ENCODE peak calls at places on chromosome 20, in six cellular contexts. V is GM12878, N is SK-N-SH, S is H1, P is K562, F is HepG2. G is an unnamed sample.

GRCh38 chr20:43477193-43477592 is 19.5 kb downstream of the SRSF6 start:
- DNase-seq in V (no peak), N (no peak), S (no peak), P (no peak), F (no peak), G (no peak)

GRCh38 chr20:41654292-41654691 is 36.1 kb upstream of the CHD6 start:
- DNase-seq in V (no peak), N (no peak), S (no peak), P (no peak), F (no peak), G (no peak)

GRCh38 chr20:31595654-31596411 is 9.3 kb upstream of the ID1 start:
- DNase-seq in V (no peak), N (peak), S (peak), P (peak), F (peak), G (no peak)

GRCh38 chr20:45365444-45365970 is 2.6 kb downstream of the SYS1 start:
- DNase-seq in V (no peak), N (no peak), S (no peak), P (no peak), F (no peak), G (no peak)

GRCh38 chr20:48153523-48153922 is 368.2 kb upstream of the SULF2 start:
- DNase-seq in V (no peak), N (no peak), S (no peak), P (no peak), F (no peak), G (no peak)

GRCh38 chr20:34997171-34997570 is 41.5 kb downstream of the MYH7B start:
- DNase-seq in V (no peak), N (no peak), S (no peak), P (no peak), F (no peak), G (no peak)

GRCh38 chr20:36555248-36555647 is 13.9 kb downstream of the MYL9 start:
- DNase-seq in V (no peak), N (no peak), S (no peak), P (no peak), F (no peak), G (no peak)

GRCh38 chr20:50130995-50131394 is 18.0 kb upstream of the UBE2V1 start:
- DNase-seq in V (no peak), N (no peak), S (no peak), P (no peak), F (no peak), G (no peak)

GRCh38 chr20:43558412-43559146 is at the start of gene SGK2:
- DNase-seq in V (no peak), N (no peak), S (no peak), P (peak), F (peak), G (no peak)

GRCh38 chr20:32941155-32941885 is 62.9 kb downstream of the SUN5 start:
- DNase-seq in V (no peak), N (no peak), S (no peak), P (no peak), F (no peak), G (peak)

GRCh38 chr20:57398231-57398821 is 7.1 kb downstream of the RBM38 start:
- DNase-seq in V (peak), N (no peak), S (no peak), P (no peak), F (no peak), G (no peak)

GRCh38 chr20:61185841-61186601 is 66.0 kb upstream of the CDH4 start:
- DNase-seq in V (no peak), N (no peak), S (no peak), P (no peak), F (no peak), G (peak)

GRCh38 chr20:36585410-36586125 is 12.2 kb downstream of the TGIF2 start:
- DNase-seq in V (no peak), N (no peak), S (peak), P (no peak), F (no peak), G (no peak)

GRCh38 chr20:36214684-36215256 is 21.5 kb upstream of the AAR2 start:
- DNase-seq in V (no peak), N (peak), S (no peak), P (peak), F (peak), G (peak)

GRCh38 chr20:63829943-63830820 is 882 bp downstream of the ZBTB46 start:
- DNase-seq in V (no peak), N (peak), S (no peak), P (no peak), F (no peak), G (no peak)

GRCh38 chr20:22617160-22617559 is 32.8 kb upstream of the FOXA2 start:
- DNase-seq in V (no peak), N (no peak), S (peak), P (peak), F (peak), G (no peak)

GRCh38 chr20:31838646-31839292 is 6.6 kb downstream of the FOXS1 start:
- DNase-seq in V (no peak), N (no peak), S (no peak), P (peak), F (no peak), G (no peak)

GRCh38 chr20:60950547-60950946 is 301.5 kb upstream of the CDH4 start:
- DNase-seq in V (no peak), N (no peak), S (no peak), P (no peak), F (no peak), G (no peak)

GRCh38 chr20:33767739-33768138 is 35.9 kb downstream of the ZNF341 start:
- DNase-seq in V (no peak), N (no peak), S (no peak), P (no peak), F (no peak), G (no peak)

GRCh38 chr20:57445298-57445697 is 54.1 kb downstream of the RBM38 start:
- DNase-seq in V (no peak), N (no peak), S (no peak), P (no peak), F (no peak), G (no peak)

GRCh38 chr20:11403711-11404110 is 514.0 kb upstream of the BTBD3 start:
- DNase-seq in V (no peak), N (no peak), S (no peak), P (no peak), F (no peak), G (no peak)

GRCh38 chr20:32580608-32580969 is 4.5 kb downstream of the NOL4L start:
- DNase-seq in V (no peak), N (no peak), S (no peak), P (no peak), F (no peak), G (no peak)

GRCh38 chr20:48832423-48832735 is 4.6 kb upstream of the PREX1 start:
- DNase-seq in V (no peak), N (no peak), S (no peak), P (no peak), F (no peak), G (peak)

GRCh38 chr20:30811896-30812671 is 445.4 kb upstream of the DEFB115 start:
- DNase-seq in V (peak), N (peak), S (peak), P (peak), F (no peak), G (peak)

GRCh38 chr20:41746635-41747034 is 128.5 kb upstream of the CHD6 start:
- DNase-seq in V (no peak), N (no peak), S (no peak), P (no peak), F (no peak), G (no peak)

GRCh38 chr20:53947501-53948195 is 122.7 kb downstream of the BCAS1 start:
- DNase-seq in V (no peak), N (no peak), S (peak), P (no peak), F (no peak), G (no peak)

GRCh38 chr20:38790210-38791053 is 15.1 kb upstream of the PPP1R16B start:
- DNase-seq in V (no peak), N (peak), S (no peak), P (peak), F (peak), G (peak)

GRCh38 chr20:5372371-5372770 is 55.6 kb upstream of the PROKR2 start:
- DNase-seq in V (no peak), N (no peak), S (no peak), P (no peak), F (no peak), G (no peak)

GRCh38 chr20:36861875-36862801 is 13.8 kb upstream of the TLDC2 start:
- DNase-seq in V (no peak), N (peak), S (peak), P (peak), F (peak), G (no peak)

GRCh38 chr20:38130687-38131587 is 34.1 kb downstream of the TGM2 start:
- DNase-seq in V (no peak), N (no peak), S (no peak), P (no peak), F (no peak), G (no peak)

GRCh38 chr20:21505161-21505809 is 8.6 kb downstream of the NKX2-2 start:
- DNase-seq in V (no peak), N (peak), S (peak), P (peak), F (peak), G (no peak)

GRCh38 chr20:14418441-14418840 is 81.0 kb upstream of the FLRT3 start:
- DNase-seq in V (no peak), N (no peak), S (no peak), P (no peak), F (no peak), G (no peak)

GRCh38 chr20:61448396-61448795 is 196.3 kb downstream of the CDH4 start:
- DNase-seq in V (no peak), N (no peak), S (no peak), P (no peak), F (no peak), G (no peak)

GRCh38 chr20:34540596-34541263 is 17.8 kb upstream of the MAP1LC3A start:
- DNase-seq in V (no peak), N (no peak), S (no peak), P (no peak), F (no peak), G (no peak)

GRCh38 chr20:4795394-4795793 is 73.7 kb downstream of the PRND start:
- DNase-seq in V (no peak), N (no peak), S (no peak), P (peak), F (peak), G (peak)

GRCh38 chr20:58984691-58985090 is 3.6 kb downstream of the NELFCD start:
- DNase-seq in V (no peak), N (no peak), S (no peak), P (no peak), F (no peak), G (no peak)

GRCh38 chr20:58986968-58987517 is 6.0 kb downstream of the NELFCD start:
- DNase-seq in V (no peak), N (peak), S (no peak), P (no peak), F (no peak), G (no peak)

GRCh38 chr20:58987790-58988564 is 6.9 kb downstream of the NELFCD start:
- DNase-seq in V (no peak), N (no peak), S (no peak), P (no peak), F (no peak), G (no peak)

GRCh38 chr20:58985656-58986055 is 4.6 kb downstream of the NELFCD start:
- DNase-seq in V (no peak), N (no peak), S (no peak), P (no peak), F (no peak), G (no peak)

GRCh38 chr20:58986286-58986967 is 5.4 kb downstream of the NELFCD start:
- DNase-seq in V (no peak), N (no peak), S (no peak), P (no peak), F (no peak), G (no peak)
- TF ChIP-seq GABPA in V (no peak), N (no peak), S (no peak), P (no peak), F (no peak), G (no peak)

DNA sequence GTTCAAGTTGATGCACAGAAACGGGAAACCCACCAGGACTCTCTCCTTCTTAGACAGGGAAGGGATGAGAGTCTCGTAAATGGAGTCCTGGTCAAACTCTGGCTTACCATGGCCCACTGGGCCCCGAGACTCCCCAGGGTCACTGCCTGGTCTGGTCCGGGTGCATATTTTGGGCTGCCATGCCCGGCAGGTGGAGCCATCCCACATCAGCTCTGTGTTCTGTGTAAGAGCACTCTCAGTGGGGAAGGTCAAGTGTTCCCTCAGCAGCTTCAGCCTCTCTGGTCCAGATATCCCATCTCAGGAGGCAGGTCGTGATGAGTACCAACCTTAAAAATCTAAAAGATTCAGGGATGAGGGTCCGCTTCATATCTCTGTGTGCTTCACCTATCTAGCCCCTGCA is 138.8 kb downstream of the EDN3 start:
- DNase-seq in V (no peak), N (no peak), S (no peak), P (peak), F (no peak), G (no peak)
- TF ChIP-seq CTCF in V (peak), N (no peak), S (peak), P (peak), F (peak), G (no peak)

DNA sequence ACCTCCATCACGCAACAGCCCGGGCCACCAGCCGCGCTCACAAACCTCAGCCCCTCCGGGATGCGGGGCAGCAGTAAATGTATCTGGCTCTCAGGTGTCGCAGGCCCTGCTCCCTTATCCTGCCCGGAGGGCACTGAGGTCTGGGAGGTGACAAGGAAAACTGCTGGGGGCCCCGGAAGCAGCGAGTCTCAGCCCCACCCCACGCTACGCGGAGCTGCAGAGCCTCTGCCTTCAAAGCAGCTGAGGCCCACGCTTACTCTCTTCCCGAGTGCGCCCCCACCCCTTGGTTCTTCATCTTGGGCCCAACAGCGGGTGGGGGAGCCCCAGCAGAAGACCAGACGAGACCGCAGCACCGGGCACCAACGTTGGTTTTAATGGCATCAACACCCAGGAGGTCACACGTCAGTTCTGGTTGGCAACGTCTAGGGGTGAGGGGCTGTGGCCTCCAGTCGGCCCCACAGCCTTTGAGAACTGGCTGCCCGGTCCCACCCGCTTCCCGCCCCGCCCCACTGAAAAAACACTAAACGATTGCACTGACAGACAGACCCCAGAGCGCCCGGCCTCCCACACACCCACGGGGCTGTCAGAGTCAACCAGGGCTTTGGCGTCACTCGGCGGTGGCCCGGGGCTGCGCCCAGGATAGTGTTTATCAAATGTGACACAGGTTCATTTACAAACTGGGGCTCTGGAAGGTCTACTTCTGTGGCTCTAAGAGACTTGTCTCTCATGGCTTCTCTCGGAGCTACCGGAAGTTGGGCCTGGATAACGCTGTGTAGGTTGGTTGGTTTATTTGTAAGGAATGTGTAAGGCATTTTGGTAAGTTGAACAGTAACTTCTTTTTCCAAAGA is 43.7 kb downstream of the DSTN start:
- DNase-seq in V (no peak), N (peak), S (no peak), P (no peak), F (no peak), G (no peak)
- TF ChIP-seq GABPA in V (no peak), N (no peak), S (no peak), P (no peak), F (no peak), G (no peak)

GRCh38 chr20:40359127-40359892 is 329.7 kb downstream of the MAFB start:
- DNase-seq in V (no peak), N (no peak), S (no peak), P (no peak), F (no peak), G (no peak)

DNA sequence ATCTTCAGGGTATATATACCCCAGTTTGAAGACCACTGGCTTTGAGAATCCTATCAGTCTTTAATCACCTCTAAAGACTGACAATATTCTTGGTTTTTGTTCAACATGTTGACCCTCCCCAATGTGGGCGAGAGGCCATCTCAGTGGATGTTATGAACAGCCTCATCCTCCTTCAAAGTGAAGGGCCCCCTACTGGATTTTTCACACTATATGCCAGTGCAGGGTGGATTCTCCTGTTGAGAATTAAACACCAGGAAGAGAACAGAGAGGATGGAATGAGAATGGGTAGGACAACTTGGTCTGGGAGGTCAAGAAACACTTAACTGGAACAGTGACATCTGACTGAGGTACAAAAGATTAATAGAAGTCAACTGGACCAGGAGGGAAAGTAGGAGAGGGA is 327.1 kb downstream of the MAFB start:
- DNase-seq in V (no peak), N (no peak), S (no peak), P (no peak), F (no peak), G (no peak)
- TF ChIP-seq CTCF in V (no peak), N (no peak), S (no peak), P (no peak), F (no peak), G (no peak)

GRCh38 chr20:46695888-46696287 is 6.6 kb upstream of the TP53RK start:
- DNase-seq in V (no peak), N (no peak), S (no peak), P (no peak), F (no peak), G (no peak)
- TF ChIP-seq GABPA in V (no peak), N (no peak), S (no peak), P (no peak), F (no peak), G (no peak)

GRCh38 chr20:478010-478948 is 15.9 kb upstream of the TBC1D20 start:
- DNase-seq in V (no peak), N (no peak), S (no peak), P (no peak), F (peak), G (no peak)

GRCh38 chr20:479487-479886 is 17.2 kb upstream of the TBC1D20 start:
- DNase-seq in V (no peak), N (no peak), S (no peak), P (no peak), F (no peak), G (no peak)

GRCh38 chr20:481167-481566 is 18.8 kb upstream of the TBC1D20 start:
- DNase-seq in V (no peak), N (no peak), S (no peak), P (no peak), F (no peak), G (no peak)

GRCh38 chr20:478949-479429 is 16.7 kb upstream of the TBC1D20 start:
- DNase-seq in V (no peak), N (peak), S (no peak), P (peak), F (peak), G (peak)

DNA sequence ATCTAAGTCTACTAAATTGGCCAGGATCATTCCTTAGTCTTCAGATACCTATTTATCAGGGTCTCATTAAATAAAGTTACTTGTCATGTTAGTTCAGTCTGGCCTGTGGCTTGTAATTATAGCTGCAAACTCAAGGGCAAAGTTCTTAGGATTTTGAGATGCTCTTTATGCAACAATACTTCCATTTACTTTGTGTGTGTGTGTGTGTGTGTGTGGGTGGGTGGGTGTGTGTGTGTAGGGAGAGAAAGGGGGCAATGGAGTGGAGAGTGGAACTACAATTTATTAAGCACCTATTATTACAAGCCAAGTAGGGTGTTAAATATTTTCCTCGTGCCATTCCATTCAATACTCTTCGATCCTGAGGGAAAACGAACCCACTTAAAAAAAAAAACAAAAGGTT is 17.7 kb upstream of the TBC1D20 start:
- DNase-seq in V (no peak), N (no peak), S (no peak), P (no peak), F (no peak), G (no peak)
- TF ChIP-seq CTCF in V (no peak), N (no peak), S (no peak), P (no peak), F (no peak), G (no peak)

GRCh38 chr20:3221398-3222226 is 12.3 kb downstream of the ITPA start:
- DNase-seq in V (no peak), N (no peak), S (no peak), P (no peak), F (no peak), G (no peak)
- TF ChIP-seq GABPA in V (no peak), N (no peak), S (no peak), P (no peak), F (no peak), G (no peak)

GRCh38 chr20:24208652-24209051 is 220.1 kb upstream of the GGTLC1 start:
- DNase-seq in V (no peak), N (no peak), S (peak), P (no peak), F (peak), G (peak)
- TF ChIP-seq CTCF in V (no peak), N (no peak), S (peak), P (no peak), F (no peak), G (no peak)

G was measured in HL-60.